ENCODE peak calls at places on chromosomes 13 and 19, in six cellular contexts. O, N, D, V, L and M are unnamed samples.
A peak's percentile ranks its signal among the peaks of the same experiment; 100 is the strongest.

GRCh38 chr13:37326319-37326718 is 220.9 kb upstream of the CSNK1A1L start:
- DNase-seq in O (no peak), N (no peak), D (no peak), V (no peak), L (no peak), M (no peak)

GRCh38 chr13:31884556-31884955 is 145.2 kb downstream of the RXFP2 start:
- DNase-seq in O (no peak), N (no peak), D (no peak), V (no peak), L (no peak), M (no peak)

GRCh38 chr13:93927431-93927830 is 552.1 kb downstream of the DCT start:
- DNase-seq in O (no peak), N (no peak), D (no peak), V (no peak), L (no peak), M (no peak)

GRCh38 chr19:10603084-10603872 is 16.2 kb upstream of the AP1M2 start:
- DNase-seq in O (peak; percentile 65), N (peak; percentile 44), D (no peak), V (no peak), L (no peak), M (peak; percentile 19)

GRCh38 chr13:110706570-110707378 is 858 bp upstream of the CARS2 start:
- DNase-seq in O (no peak), N (no peak), D (no peak), V (no peak), L (no peak), M (no peak)

GRCh38 chr19:40608957-40609356 is 7.8 kb downstream of the LTBP4 start:
- DNase-seq in O (no peak), N (no peak), D (no peak), V (no peak), L (no peak), M (no peak)

GRCh38 chr13:45180713-45181601 is 19.9 kb downstream of the KCTD4 start:
- DNase-seq in O (no peak), N (no peak), D (no peak), V (no peak), L (no peak), M (no peak)

GRCh38 chr13:113763254-113763653 is 4.2 kb downstream of the TMEM255B start:
- DNase-seq in O (no peak), N (no peak), D (no peak), V (no peak), L (no peak), M (no peak)

GRCh38 chr19:10286803-10287737 is at the start of gene ICAM4:
- DNase-seq in O (peak; percentile 62), N (peak; percentile 43), D (no peak), V (no peak), L (no peak), M (no peak)